ENCODE peak calls at places on chromosome 17, in eight cellular contexts. One of them, this sample, is unnamed. For H3K27me3, the result is how much of the 10 kb centered on the place peaks cover.

GRCh38 chr17:64984776-64985521 is 65.7 kb upstream of the LRRC37A3 start:
- DNase-seq in ovary: no peak
- DNase-seq in GM23338: no peak
- DNase-seq in testis: no peak
- DNase-seq in CD4-positive, alpha-beta T cell: peak
- DNase-seq in aorta: no peak
- DNase-seq in lung: no peak
- DNase-seq in psoas muscle: no peak
- DNase-seq in this sample: no peak

GRCh38 chr17:68015081-68015723 is 18.9 kb upstream of the C17orf58 start:
- DNase-seq in ovary: no peak
- DNase-seq in GM23338: no peak
- DNase-seq in testis: no peak
- DNase-seq in CD4-positive, alpha-beta T cell: no peak
- DNase-seq in aorta: no peak
- DNase-seq in lung: no peak
- DNase-seq in psoas muscle: no peak
- DNase-seq in this sample: no peak

GRCh38 chr17:54899201-54899600 is 1.5 kb upstream of the TOM1L1 start:
- DNase-seq in ovary: no peak
- DNase-seq in GM23338: no peak
- DNase-seq in testis: no peak
- DNase-seq in CD4-positive, alpha-beta T cell: no peak
- DNase-seq in aorta: no peak
- DNase-seq in lung: no peak
- DNase-seq in psoas muscle: no peak
- DNase-seq in this sample: no peak

GRCh38 chr17:29778936-29779811 is 150.9 kb downstream of the SSH2 start:
- DNase-seq in ovary: peak
- DNase-seq in GM23338: peak
- DNase-seq in testis: peak
- DNase-seq in CD4-positive, alpha-beta T cell: peak
- DNase-seq in aorta: peak
- DNase-seq in lung: peak
- DNase-seq in psoas muscle: peak
- DNase-seq in this sample: no peak

GRCh38 chr17:42629420-42630009 is 20.0 kb downstream of the TUBG1 start:
- DNase-seq in ovary: no peak
- DNase-seq in GM23338: no peak
- DNase-seq in testis: no peak
- DNase-seq in CD4-positive, alpha-beta T cell: no peak
- DNase-seq in aorta: no peak
- DNase-seq in lung: no peak
- DNase-seq in psoas muscle: no peak
- DNase-seq in this sample: no peak

GRCh38 chr17:57604771-57605733 is 140.0 kb downstream of the CCDC182 start:
- DNase-seq in ovary: peak
- DNase-seq in GM23338: peak
- DNase-seq in testis: peak
- DNase-seq in CD4-positive, alpha-beta T cell: peak
- DNase-seq in aorta: peak
- DNase-seq in lung: no peak
- DNase-seq in psoas muscle: no peak
- DNase-seq in this sample: no peak

GRCh38 chr17:79303641-79304205 is 229.1 kb downstream of the ENGASE start:
- DNase-seq in ovary: no peak
- DNase-seq in GM23338: no peak
- DNase-seq in testis: no peak
- DNase-seq in CD4-positive, alpha-beta T cell: no peak
- DNase-seq in aorta: no peak
- DNase-seq in lung: no peak
- DNase-seq in psoas muscle: no peak
- DNase-seq in this sample: no peak

GRCh38 chr17:29143894-29144293 is 36.3 kb downstream of the MYO18A start:
- DNase-seq in ovary: no peak
- DNase-seq in GM23338: peak
- DNase-seq in testis: peak
- DNase-seq in CD4-positive, alpha-beta T cell: no peak
- DNase-seq in aorta: no peak
- DNase-seq in lung: no peak
- DNase-seq in psoas muscle: peak
- DNase-seq in this sample: no peak

GRCh38 chr17:74852237-74853047 is 7.2 kb downstream of the GRIN2C start:
- DNase-seq in ovary: no peak
- DNase-seq in GM23338: peak
- DNase-seq in testis: no peak
- DNase-seq in CD4-positive, alpha-beta T cell: peak
- DNase-seq in aorta: no peak
- DNase-seq in lung: no peak
- DNase-seq in psoas muscle: no peak
- DNase-seq in this sample: no peak

GRCh38 chr17:49471089-49471683 is 23.9 kb upstream of the NGFR start:
- DNase-seq in ovary: no peak
- DNase-seq in GM23338: peak
- DNase-seq in testis: no peak
- DNase-seq in CD4-positive, alpha-beta T cell: no peak
- DNase-seq in aorta: no peak
- DNase-seq in lung: no peak
- DNase-seq in psoas muscle: peak
- DNase-seq in this sample: no peak

GRCh38 chr17:51322390-51323029 is 62.2 kb downstream of the UTP18 start:
- DNase-seq in ovary: no peak
- DNase-seq in GM23338: peak
- DNase-seq in testis: no peak
- DNase-seq in CD4-positive, alpha-beta T cell: no peak
- DNase-seq in aorta: no peak
- DNase-seq in lung: no peak
- DNase-seq in psoas muscle: no peak
- DNase-seq in this sample: no peak

GRCh38 chr17:38703742-38704644 is 1.1 kb upstream of the MLLT6 start:
- DNase-seq in ovary: peak
- DNase-seq in GM23338: peak
- DNase-seq in testis: peak
- DNase-seq in CD4-positive, alpha-beta T cell: peak
- DNase-seq in aorta: peak
- DNase-seq in lung: peak
- DNase-seq in psoas muscle: peak
- DNase-seq in this sample: no peak

GRCh38 chr17:214881-215331 is 33.5 kb upstream of the DOC2B start:
- DNase-seq in ovary: no peak
- DNase-seq in GM23338: no peak
- DNase-seq in testis: no peak
- DNase-seq in CD4-positive, alpha-beta T cell: no peak
- DNase-seq in aorta: peak
- DNase-seq in lung: no peak
- DNase-seq in psoas muscle: no peak
- DNase-seq in this sample: no peak

GRCh38 chr17:35121315-35121714 is at the start of gene FNDC8:
- DNase-seq in ovary: no peak
- DNase-seq in GM23338: no peak
- DNase-seq in testis: no peak
- DNase-seq in CD4-positive, alpha-beta T cell: no peak
- DNase-seq in aorta: no peak
- DNase-seq in lung: no peak
- DNase-seq in psoas muscle: no peak
- DNase-seq in this sample: no peak

GRCh38 chr17:16928406-16929280 is 43.3 kb downstream of the TNFRSF13B start:
- DNase-seq in ovary: no peak
- DNase-seq in GM23338: no peak
- DNase-seq in testis: no peak
- DNase-seq in CD4-positive, alpha-beta T cell: no peak
- DNase-seq in aorta: peak
- DNase-seq in lung: no peak
- DNase-seq in psoas muscle: no peak
- DNase-seq in this sample: no peak

GRCh38 chr17:72510454-72511016 is 389.7 kb downstream of the SOX9 start:
- DNase-seq in ovary: no peak
- DNase-seq in GM23338: no peak
- DNase-seq in testis: no peak
- DNase-seq in CD4-positive, alpha-beta T cell: no peak
- DNase-seq in aorta: no peak
- DNase-seq in lung: no peak
- DNase-seq in psoas muscle: no peak
- DNase-seq in this sample: no peak

GRCh38 chr17:11996722-11997146 is 541 bp downstream of the ZNF18 start:
- DNase-seq in ovary: no peak
- DNase-seq in GM23338: peak
- DNase-seq in testis: peak
- DNase-seq in CD4-positive, alpha-beta T cell: peak
- DNase-seq in aorta: no peak
- DNase-seq in lung: no peak
- DNase-seq in psoas muscle: no peak
- DNase-seq in this sample: no peak

GRCh38 chr17:38748329-38749221 is at the start of gene PCGF2:
- DNase-seq in ovary: peak
- DNase-seq in GM23338: peak
- DNase-seq in testis: peak
- DNase-seq in CD4-positive, alpha-beta T cell: no peak
- DNase-seq in aorta: peak
- DNase-seq in lung: peak
- DNase-seq in psoas muscle: peak
- DNase-seq in this sample: peak

GRCh38 chr17:73396429-73397277 is 84.9 kb upstream of the CDC42EP4 start:
- DNase-seq in ovary: no peak
- DNase-seq in GM23338: no peak
- DNase-seq in testis: no peak
- DNase-seq in CD4-positive, alpha-beta T cell: no peak
- DNase-seq in aorta: peak
- DNase-seq in lung: no peak
- DNase-seq in psoas muscle: no peak
- DNase-seq in this sample: no peak

DNA sequence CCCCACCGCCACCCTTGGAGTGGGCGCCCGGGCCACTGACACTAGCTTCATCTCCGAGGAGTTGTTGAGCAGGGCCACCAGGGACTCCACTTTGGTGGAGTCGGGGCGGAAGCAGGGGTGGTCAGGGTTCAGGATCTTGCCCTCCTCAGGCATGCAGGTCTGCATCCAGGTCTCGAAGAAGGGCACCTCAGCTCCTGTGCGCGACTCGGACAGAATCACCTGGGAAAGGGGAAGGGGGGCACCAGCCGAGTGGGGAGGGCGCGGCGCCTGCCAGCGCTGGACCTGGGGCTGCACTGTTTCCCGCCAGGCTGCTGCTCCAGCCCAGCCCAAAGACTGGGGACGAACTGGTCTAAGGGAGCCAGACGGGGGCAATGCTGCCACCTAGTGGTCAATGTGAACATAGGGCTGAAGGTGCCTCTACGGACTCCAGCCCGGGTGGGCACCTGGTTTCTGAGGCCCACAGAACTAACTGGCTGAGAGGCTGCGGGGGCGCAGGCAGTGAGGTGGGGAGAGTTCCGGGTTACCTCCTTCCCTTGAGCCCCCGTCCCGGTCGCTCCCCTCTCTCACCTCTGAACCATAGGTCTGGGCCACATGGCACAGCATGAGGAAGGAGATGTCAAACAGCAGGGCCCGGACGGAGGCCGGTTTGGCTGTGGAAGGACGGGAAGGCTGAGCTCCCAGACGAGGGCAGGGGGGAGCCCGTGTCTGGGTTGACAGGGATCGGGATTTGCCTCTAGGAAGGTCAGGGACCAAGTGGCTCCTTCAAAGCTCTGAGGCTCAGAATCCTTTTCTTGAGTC is 11.8 kb downstream of the CSF3 start:
- DNase-seq in ovary: peak
- DNase-seq in GM23338: peak
- DNase-seq in testis: peak
- DNase-seq in CD4-positive, alpha-beta T cell: peak
- DNase-seq in aorta: peak
- DNase-seq in lung: peak
- DNase-seq in psoas muscle: peak
- DNase-seq in this sample: no peak
- H3K27me3 ChIP-seq in ovary: under half
- H3K27me3 ChIP-seq in GM23338: under half
- H3K27me3 ChIP-seq in testis: under half
- H3K27me3 ChIP-seq in CD4-positive, alpha-beta T cell: under half
- H3K27me3 ChIP-seq in aorta: under half
- H3K27me3 ChIP-seq in lung: under half
- H3K27me3 ChIP-seq in psoas muscle: under half
- H3K27me3 ChIP-seq in this sample: under half

GRCh38 chr17:7138800-7139381 is 24.3 kb upstream of the ASGR2 start:
- DNase-seq in ovary: no peak
- DNase-seq in GM23338: no peak
- DNase-seq in testis: no peak
- DNase-seq in CD4-positive, alpha-beta T cell: no peak
- DNase-seq in aorta: no peak
- DNase-seq in lung: no peak
- DNase-seq in psoas muscle: no peak
- DNase-seq in this sample: no peak
- H3K27me3 ChIP-seq in ovary: under half
- H3K27me3 ChIP-seq in GM23338: under half
- H3K27me3 ChIP-seq in testis: under half
- H3K27me3 ChIP-seq in CD4-positive, alpha-beta T cell: under half
- H3K27me3 ChIP-seq in aorta: under half
- H3K27me3 ChIP-seq in lung: under half
- H3K27me3 ChIP-seq in psoas muscle: under half
- H3K27me3 ChIP-seq in this sample: under half

GRCh38 chr17:81121841-81122733 is 43.2 kb upstream of the PVALEF start:
- DNase-seq in ovary: no peak
- DNase-seq in GM23338: peak
- DNase-seq in testis: no peak
- DNase-seq in CD4-positive, alpha-beta T cell: no peak
- DNase-seq in aorta: no peak
- DNase-seq in lung: no peak
- DNase-seq in psoas muscle: no peak
- DNase-seq in this sample: no peak

GRCh38 chr17:81125573-81126081 is 39.7 kb upstream of the PVALEF start:
- DNase-seq in ovary: no peak
- DNase-seq in GM23338: no peak
- DNase-seq in testis: no peak
- DNase-seq in CD4-positive, alpha-beta T cell: no peak
- DNase-seq in aorta: no peak
- DNase-seq in lung: no peak
- DNase-seq in psoas muscle: no peak
- DNase-seq in this sample: no peak

GRCh38 chr17:81123052-81124048 is 42.0 kb upstream of the PVALEF start:
- DNase-seq in ovary: no peak
- DNase-seq in GM23338: no peak
- DNase-seq in testis: no peak
- DNase-seq in CD4-positive, alpha-beta T cell: no peak
- DNase-seq in aorta: no peak
- DNase-seq in lung: no peak
- DNase-seq in psoas muscle: no peak
- DNase-seq in this sample: no peak

GRCh38 chr17:81126281-81127132 is 38.8 kb upstream of the PVALEF start:
- DNase-seq in ovary: no peak
- DNase-seq in GM23338: no peak
- DNase-seq in testis: no peak
- DNase-seq in CD4-positive, alpha-beta T cell: no peak
- DNase-seq in aorta: no peak
- DNase-seq in lung: no peak
- DNase-seq in psoas muscle: no peak
- DNase-seq in this sample: no peak

GRCh38 chr17:81124377-81124776 is 40.9 kb upstream of the PVALEF start:
- DNase-seq in ovary: no peak
- DNase-seq in GM23338: no peak
- DNase-seq in testis: no peak
- DNase-seq in CD4-positive, alpha-beta T cell: no peak
- DNase-seq in aorta: no peak
- DNase-seq in lung: no peak
- DNase-seq in psoas muscle: no peak
- DNase-seq in this sample: no peak
- H3K27me3 ChIP-seq in ovary: under half
- H3K27me3 ChIP-seq in GM23338: under half
- H3K27me3 ChIP-seq in testis: under half
- H3K27me3 ChIP-seq in CD4-positive, alpha-beta T cell: under half
- H3K27me3 ChIP-seq in aorta: under half
- H3K27me3 ChIP-seq in lung: under half
- H3K27me3 ChIP-seq in psoas muscle: under half
- H3K27me3 ChIP-seq in this sample: under half

GRCh38 chr17:60910415-60910814 is 232.8 kb downstream of the BCAS3 start:
- DNase-seq in ovary: no peak
- DNase-seq in GM23338: no peak
- DNase-seq in testis: no peak
- DNase-seq in CD4-positive, alpha-beta T cell: no peak
- DNase-seq in aorta: no peak
- DNase-seq in lung: no peak
- DNase-seq in psoas muscle: no peak
- DNase-seq in this sample: no peak
- H3K27me3 ChIP-seq in ovary: under half
- H3K27me3 ChIP-seq in GM23338: under half
- H3K27me3 ChIP-seq in testis: under half
- H3K27me3 ChIP-seq in CD4-positive, alpha-beta T cell: under half
- H3K27me3 ChIP-seq in aorta: under half
- H3K27me3 ChIP-seq in lung: under half
- H3K27me3 ChIP-seq in psoas muscle: under half
- H3K27me3 ChIP-seq in this sample: under half